ENCODE peak calls at places on chromosomes 2 and 18, in seven cellular contexts. I, P, W, T, N, S and Z are unnamed samples.

GRCh38 chr18:48909721-48910120 is 41.0 kb downstream of the SMAD7 start:
- DNase-seq in N (no peak), T (no peak), W (no peak), I (no peak), P (no peak), S (no peak), Z (no peak)

GRCh38 chr18:51135795-51136194 is 61.7 kb downstream of the MEX3C start:
- DNase-seq in N (no peak), P (no peak), I (no peak), S (peak; percentile 48), W (no peak), T (no peak), Z (peak; percentile 3)

GRCh38 chr2:196431076-196431475 is 208.4 kb upstream of the CCDC150 start:
- DNase-seq in S (no peak), T (no peak), N (no peak), I (no peak), P (no peak), W (no peak), Z (no peak)

GRCh38 chr2:62375051-62375450 is 130.9 kb downstream of the TMEM17 start:
- DNase-seq in P (no peak), W (no peak), N (no peak), T (no peak), I (no peak), S (no peak), Z (no peak)

GRCh38 chr2:70118798-70119454 is 31.6 kb downstream of the PCBP1 start:
- DNase-seq in N (no peak), S (no peak), W (peak; percentile 87), I (no peak), P (no peak), T (no peak), Z (no peak)

GRCh38 chr2:238136820-238137537 is 1.5 kb upstream of the KLHL30 start:
- DNase-seq in I (peak; percentile 85), S (peak; percentile 77), T (no peak), N (no peak), P (no peak), W (no peak), Z (no peak)

GRCh38 chr2:41145066-41145465 is 693.2 kb upstream of the SLC8A1 start:
- DNase-seq in W (no peak), I (no peak), T (no peak), S (no peak), N (no peak), P (no peak), Z (no peak)

GRCh38 chr18:6763524-6763923 is 34.0 kb downstream of the ARHGAP28 start:
- DNase-seq in S (no peak), N (no peak), I (no peak), T (no peak), P (no peak), W (no peak), Z (no peak)

GRCh38 chr2:160353813-160354212 is 139.8 kb downstream of the RBMS1 start:
- DNase-seq in P (no peak), W (no peak), N (no peak), T (no peak), S (no peak), I (no peak), Z (no peak)

GRCh38 chr2:2747797-2748301 is 416.8 kb upstream of the MYT1L start:
- DNase-seq in I (no peak), P (no peak), N (no peak), S (no peak), T (no peak), W (no peak), Z (no peak)

GRCh38 chr2:15559800-15560403 is 1.2 kb downstream of the NBAS start:
- DNase-seq in S (no peak), T (no peak), N (no peak), P (no peak), I (no peak), W (no peak), Z (no peak)

GRCh38 chr2:86280191-86280667 is 57.2 kb downstream of the REEP1 start:
- DNase-seq in P (no peak), N (no peak), S (no peak), W (no peak), I (peak; percentile 13), T (no peak), Z (no peak)

GRCh38 chr18:21386523-21387240 is 144.7 kb downstream of the GREB1L start:
- DNase-seq in N (no peak), W (no peak), I (no peak), T (no peak), P (no peak), S (no peak), Z (no peak)

GRCh38 chr18:32437080-32437834 is 33.4 kb downstream of the GAREM1 start:
- DNase-seq in N (no peak), T (no peak), S (no peak), I (no peak), W (no peak), P (no peak), Z (no peak)

GRCh38 chr2:65554765-65555561 is 122.6 kb upstream of the SPRED2 start:
- DNase-seq in I (no peak), T (no peak), P (no peak), W (no peak), N (no peak), S (no peak), Z (peak; percentile 39)

GRCh38 chr18:58947136-58947732 is 82.6 kb downstream of the ZNF532 start:
- DNase-seq in T (no peak), N (no peak), I (no peak), W (no peak), S (no peak), P (no peak), Z (no peak)

GRCh38 chr2:206993964-206994363 is 54.6 kb downstream of the CPO start:
- DNase-seq in P (peak; percentile 46), I (peak; percentile 35), N (no peak), T (no peak), W (no peak), S (no peak), Z (no peak)

GRCh38 chr2:224278531-224278930 is 123.4 kb downstream of the FAM124B start:
- DNase-seq in S (no peak), W (no peak), T (no peak), N (no peak), P (no peak), I (peak; percentile 79), Z (no peak)

GRCh38 chr2:32884346-32884745 is 62.4 kb upstream of the LTBP1 start:
- DNase-seq in T (no peak), S (no peak), N (no peak), W (no peak), I (no peak), P (no peak), Z (peak; percentile 84)

GRCh38 chr2:202376460-202377307 is 557 bp downstream of the BMPR2 start:
- DNase-seq in T (no peak), P (peak; percentile 16), I (peak; percentile 29), N (peak; percentile 38), W (peak; percentile 38), S (peak; percentile 62), Z (peak; percentile 36)

GRCh38 chr18:63697261-63697660 is 5.5 kb upstream of the SERPINB11 start:
- DNase-seq in W (no peak), S (no peak), T (no peak), N (no peak), P (no peak), I (peak; percentile 65), Z (peak; percentile 25)

GRCh38 chr2:9378433-9379371 is 44.6 kb downstream of the ITGB1BP1 start:
- DNase-seq in I (peak; percentile 78), T (no peak), S (peak; percentile 68), N (no peak), W (no peak), P (peak; percentile 67), Z (peak; percentile 72)

GRCh38 chr2:75808793-75809535 is 98.2 kb upstream of the GCFC2 start:
- DNase-seq in W (no peak), I (no peak), N (no peak), S (no peak), T (no peak), P (no peak), Z (peak; percentile 59)

GRCh38 chr2:54613794-54614257 is 109.6 kb upstream of the EML6 start:
- DNase-seq in W (no peak), I (no peak), T (no peak), P (no peak), N (no peak), S (peak; percentile 64), Z (peak; percentile 75)